ENCODE peak calls at places on chromosomes 3 and 15, in four cellular contexts. N, M, K and D are unnamed samples.

GRCh38 chr3:129485681-129486056 is 42.8 kb upstream of the RHO start:
- DNase-seq in N (peak; percentile 72), M (no peak), K (peak; percentile 100), D (peak; percentile 99)

GRCh38 chr3:69751118-69751517 is 11.9 kb downstream of the MITF start:
- DNase-seq in N (no peak), M (no peak), K (no peak), D (no peak)

GRCh38 chr15:30649952-30650929 is 24.3 kb downstream of the ARHGAP11B start:
- DNase-seq in N (no peak), M (no peak), K (peak; percentile 26), D (peak; percentile 54)

GRCh38 chr15:40844543-40844981 is 714 bp downstream of the SPINT1 start:
- DNase-seq in N (peak; percentile 26), M (no peak), K (no peak), D (peak; percentile 38)

GRCh38 chr3:38190481-38190881 is 25.1 kb downstream of the OXSR1 start:
- DNase-seq in N (no peak), M (no peak), K (peak; percentile 6), D (no peak)

GRCh38 chr3:108053025-108053424 is 37.8 kb downstream of the CD47 start:
- DNase-seq in N (no peak), M (no peak), K (no peak), D (no peak)

GRCh38 chr3:4835616-4836043 is 143.6 kb upstream of the BHLHE40 start:
- DNase-seq in N (no peak), M (no peak), K (no peak), D (no peak)

GRCh38 chr3:107962946-107963345 is 127.9 kb downstream of the CD47 start:
- DNase-seq in N (no peak), M (no peak), K (peak; percentile 44), D (peak; percentile 75)

GRCh38 chr15:101480613-101481380 is 8.7 kb downstream of the PCSK6 start:
- DNase-seq in N (no peak), M (no peak), K (no peak), D (no peak)

GRCh38 chr3:127413318-127413673 is 125.5 kb upstream of the PRR20G start:
- DNase-seq in N (no peak), M (no peak), K (no peak), D (no peak)

GRCh38 chr3:134092231-134092701 is 62.5 kb upstream of the SLCO2A1 start:
- DNase-seq in N (no peak), M (no peak), K (no peak), D (no peak)

GRCh38 chr3:86921981-86922680 is 68.8 kb downstream of the VGLL3 start:
- DNase-seq in N (no peak), M (no peak), K (peak; percentile 61), D (peak; percentile 45)

GRCh38 chr15:78004919-78005634 is 72.4 kb downstream of the TBC1D2B start:
- DNase-seq in N (peak; percentile 83), M (no peak), K (peak; percentile 92), D (peak; percentile 90)

GRCh38 chr3:179324270-179324754 is 1.5 kb downstream of the ZNF639 start:
- DNase-seq in N (no peak), M (no peak), K (peak; percentile 37), D (peak; percentile 32)

GRCh38 chr3:144221771-144222170 is 250.1 kb downstream of the DIPK2A start:
- DNase-seq in N (no peak), M (no peak), K (no peak), D (no peak)

GRCh38 chr3:112446343-112446742 is 52.9 kb downstream of the BTLA start:
- DNase-seq in N (no peak), M (no peak), K (peak; percentile 60), D (no peak)

GRCh38 chr3:81716870-81717509 is 44.5 kb downstream of the GBE1 start:
- DNase-seq in N (peak; percentile 27), M (no peak), K (peak; percentile 48), D (peak; percentile 57)

GRCh38 chr3:194906970-194907629 is 221.4 kb downstream of the FAM43A start:
- DNase-seq in N (no peak), M (no peak), K (no peak), D (no peak)

GRCh38 chr15:89106200-89106599 is 17.9 kb downstream of the ABHD2 start:
- DNase-seq in N (no peak), M (no peak), K (no peak), D (no peak)

GRCh38 chr15:89103481-89104171 is 15.4 kb downstream of the ABHD2 start:
- DNase-seq in N (no peak), M (no peak), K (no peak), D (no peak)

GRCh38 chr15:89101302-89102191 is 13.3 kb downstream of the ABHD2 start:
- DNase-seq in N (peak; percentile 68), M (peak; percentile 87), K (peak; percentile 96), D (peak; percentile 94)

GRCh38 chr15:89105147-89105546 is 16.9 kb downstream of the ABHD2 start:
- DNase-seq in N (no peak), M (no peak), K (peak; percentile 96), D (peak; percentile 93)

GRCh38 chr15:89104172-89104564 is 15.9 kb downstream of the ABHD2 start:
- DNase-seq in N (peak; percentile 51), M (no peak), K (peak; percentile 43), D (peak; percentile 82)
- H3K4me3 ChIP-seq in N (peak overlapping the region; percentile 56), M (no peak overlapping the region), K (no peak overlapping the region), D (no peak overlapping the region)

GRCh38 chr3:191502583-191502982 is 41.6 kb downstream of the PYDC2 start:
- DNase-seq in N (no peak), M (peak; percentile 12), K (no peak), D (no peak)
- TF ChIP-seq CTCF in N (peak; percentile 49), M (peak; percentile 60), K (no peak), D (peak; percentile 17)

GRCh38 chr3:12562451-12562850 is 5.6 kb downstream of the MKRN2 start:
- DNase-seq in N (no peak), M (no peak), K (no peak), D (no peak)

GRCh38 chr3:12561397-12561796 is 4.5 kb downstream of the MKRN2 start:
- DNase-seq in N (no peak), M (no peak), K (no peak), D (no peak)

GRCh38 chr3:12558706-12559105 is 1.8 kb downstream of the MKRN2 start:
- DNase-seq in N (no peak), M (no peak), K (no peak), D (peak; percentile 25)

GRCh38 chr3:12559520-12559919 is 2.6 kb downstream of the MKRN2 start:
- DNase-seq in N (no peak), M (no peak), K (no peak), D (no peak)

DNA sequence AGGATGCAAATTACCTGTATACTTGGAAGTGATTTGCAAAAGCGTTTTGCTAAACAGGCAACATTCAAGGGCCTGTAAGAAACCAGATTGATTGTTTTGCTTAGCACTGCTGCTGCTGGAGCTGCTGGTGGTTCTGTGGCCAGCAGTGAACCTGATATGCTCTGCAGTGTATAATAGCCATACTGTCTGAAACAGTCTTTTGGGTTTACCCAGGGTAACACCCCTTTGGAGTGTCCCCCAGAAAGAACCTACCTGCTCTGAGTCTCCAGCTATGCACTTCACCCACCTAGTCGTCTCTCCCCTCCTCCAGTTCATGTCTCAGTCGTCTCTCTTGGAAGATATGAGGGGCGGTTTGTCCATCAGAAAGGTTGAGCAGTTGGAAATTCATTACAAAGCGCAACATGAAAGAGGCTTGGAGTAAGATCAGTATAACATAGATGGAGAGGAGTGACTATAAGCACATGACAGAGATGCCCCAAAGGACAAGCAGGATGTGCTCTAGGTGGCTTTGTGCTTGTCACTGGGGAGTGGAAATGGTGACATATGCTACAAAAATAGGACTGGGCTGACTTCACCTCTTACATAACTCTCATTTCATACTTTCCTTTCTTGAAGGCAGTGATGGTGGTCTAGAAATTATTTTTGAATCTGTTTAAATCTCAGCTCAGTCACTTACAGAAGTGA is 3.8 kb downstream of the MKRN2 start:
- DNase-seq in N (no peak), M (no peak), K (no peak), D (no peak)
- H3K4me3 ChIP-seq in N (peak overlapping the region; percentile 93), M (no peak overlapping the region), K (no peak overlapping the region), D (no peak overlapping the region)

GRCh38 chr15:83206971-83207621 is 527 bp downstream of the HDGFL3 start:
- DNase-seq in N (peak; percentile 40), M (no peak), K (peak; percentile 29), D (peak; percentile 23)

GRCh38 chr15:83209333-83209732 is 1.7 kb upstream of the HDGFL3 start:
- DNase-seq in N (no peak), M (no peak), K (no peak), D (no peak)

GRCh38 chr15:83208357-83208661 is 686 bp upstream of the HDGFL3 start:
- DNase-seq in N (no peak), M (no peak), K (no peak), D (peak; percentile 6)

GRCh38 chr15:83206387-83206970 is 1.1 kb downstream of the HDGFL3 start:
- DNase-seq in N (no peak), M (no peak), K (no peak), D (peak; percentile 43)

GRCh38 chr15:83207622-83208356 is at the start of gene HDGFL3:
- DNase-seq in N (peak; percentile 69), M (no peak), K (peak; percentile 57), D (peak; percentile 79)
- TF ChIP-seq CTCF in N (no peak), M (no peak), K (no peak), D (no peak)

GRCh38 chr3:122679085-122679466 is 1.6 kb upstream of the PARP14 start:
- DNase-seq in N (peak; percentile 78), M (peak; percentile 72), K (peak; percentile 76), D (peak; percentile 92)

GRCh38 chr3:122679467-122680291 is 960 bp upstream of the PARP14 start:
- DNase-seq in N (no peak), M (no peak), K (peak; percentile 9), D (peak; percentile 59)

GRCh38 chr3:122680381-122681293 is at the start of gene PARP14:
- DNase-seq in N (peak; percentile 66), M (no peak), K (peak; percentile 61), D (peak; percentile 83)

GRCh38 chr3:122681294-122682015 is 816 bp downstream of the PARP14 start:
- DNase-seq in N (no peak), M (no peak), K (no peak), D (peak; percentile 6)

GRCh38 chr3:122682016-122682374 is 1.4 kb downstream of the PARP14 start:
- DNase-seq in N (no peak), M (no peak), K (no peak), D (peak; percentile 4)
- H3K4me3 ChIP-seq in N (peak overlapping the region; percentile 80), M (peak overlapping the region; percentile 85), K (peak overlapping the region; percentile 84), D (peak overlapping the region; percentile 88)

DNA sequence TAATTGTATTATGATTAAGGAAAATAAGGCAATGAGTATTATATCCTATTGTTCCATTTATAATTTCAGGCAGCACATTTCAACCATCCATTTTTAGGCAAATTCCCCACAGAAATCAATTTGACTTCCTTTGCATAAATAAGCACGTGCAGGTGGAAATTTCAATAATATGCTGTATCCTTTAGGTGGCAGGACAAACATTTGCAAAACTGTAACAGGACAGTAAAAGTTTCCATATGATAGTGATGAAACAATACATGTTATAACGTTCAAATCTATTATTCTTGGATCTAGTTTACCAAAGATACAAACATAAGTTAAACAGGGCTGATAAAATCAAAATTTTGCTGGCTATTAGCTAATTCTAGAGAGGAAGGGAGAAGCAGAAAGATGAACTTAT is 8.5 kb downstream of the UACA start:
- DNase-seq in N (no peak), M (no peak), K (no peak), D (no peak)
- TF ChIP-seq CTCF in N (no peak), M (no peak), K (peak; percentile 0), D (no peak)